ENCODE peak calls at places on chromosomes 11 and 22, in seven cellular contexts. I, R, K, A, E, Y and G are unnamed samples.
A peak's percentile ranks its signal among the peaks of the same experiment; 100 is the strongest.

GRCh38 chr22:21977814-21978213 is 4.8 kb downstream of the TOP3B start:
- DNase-seq in R (no peak), Y (no peak), E (no peak), A (no peak), I (no peak), K (no peak), G (no peak)

GRCh38 chr22:19085233-19086043 is 36.8 kb downstream of the DGCR2 start:
- DNase-seq in K (peak; percentile 9), I (no peak), Y (no peak), A (peak; percentile 63), E (no peak), R (no peak), G (no peak)

GRCh38 chr11:39078465-39078864 is 2381.0 kb downstream of the LRRC4C start:
- DNase-seq in Y (no peak), A (no peak), E (no peak), I (no peak), R (no peak), K (no peak), G (no peak)

GRCh38 chr11:115887727-115888126 is 383.5 kb upstream of the CADM1 start:
- DNase-seq in Y (no peak), E (no peak), A (no peak), I (no peak), R (no peak), K (no peak), G (no peak)

GRCh38 chr11:130523166-130523565 is 74.7 kb downstream of the ADAMTS15 start:
- DNase-seq in E (no peak), Y (no peak), K (no peak), R (no peak), A (peak; percentile 6), I (no peak), G (no peak)

GRCh38 chr11:69409812-69410645 is 71.4 kb upstream of the LINC01488 start:
- DNase-seq in I (no peak), K (no peak), A (no peak), E (no peak), Y (no peak), R (no peak), G (no peak)

GRCh38 chr22:48181168-48181955 is 1418.9 kb downstream of the TBC1D22A start:
- DNase-seq in I (no peak), K (no peak), A (no peak), Y (no peak), R (no peak), E (no peak), G (no peak)

GRCh38 chr11:88179141-88179540 is 3.9 kb upstream of the RAB38 start:
- DNase-seq in Y (no peak), K (no peak), A (no peak), I (no peak), R (no peak), E (no peak), G (no peak)

GRCh38 chr22:39282642-39283311 is 36.6 kb downstream of the RPL3 start:
- DNase-seq in Y (no peak), E (no peak), A (no peak), I (peak; percentile 42), R (peak; percentile 66), K (no peak), G (no peak)

GRCh38 chr11:114081641-114082414 is 22.3 kb downstream of the ZBTB16 start:
- DNase-seq in I (no peak), R (no peak), A (no peak), K (no peak), Y (no peak), E (no peak), G (no peak)

GRCh38 chr11:24437123-24437522 is 59.7 kb upstream of the LUZP2 start:
- DNase-seq in Y (no peak), E (no peak), I (no peak), K (no peak), R (no peak), A (no peak), G (no peak)

GRCh38 chr11:4065601-4066377 is 28.8 kb upstream of the RRM1 start:
- DNase-seq in K (no peak), Y (no peak), I (no peak), R (no peak), A (no peak), E (no peak), G (no peak)

GRCh38 chr11:72642815-72643511 is 31.3 kb downstream of the PDE2A start:
- DNase-seq in Y (peak; percentile 30), R (peak; percentile 87), I (peak; percentile 84), K (peak; percentile 80), E (peak; percentile 58), A (peak; percentile 93), G (peak; percentile 63)

GRCh38 chr22:50621491-50621880 is 6.5 kb downstream of the ARSA start:
- DNase-seq in I (no peak), A (peak; percentile 22), E (peak; percentile 29), R (no peak), K (no peak), Y (no peak), G (no peak)